ENCODE peak calls at places on chromosome 3, in nine cellular contexts. One of them, this sample, is unnamed.
A peak's percentile ranks its signal among the peaks of the same experiment; 100 is the strongest.

GRCh38 chr3:152943645-152944044 is 108.7 kb downstream of the P2RY1 start:
- DNase-seq in NCI-H2227 treated with DMSO at 0.1 percent for 48 hours: no peak
- DNase-seq in activated effector memory CD4-positive, alpha-beta T cell treated with anti-CD3 and anti-CD28 coated beads, Interleukin-2, amount 50 U/mL, for 16 hours: no peak
- DNase-seq in NCI-H226: peak; percentile 18
- DNase-seq in ELF-1: no peak
- DNase-seq in AG04449: no peak
- DNase-seq in GM23338: no peak
- DNase-seq in stimulated activated CD4-positive, alpha-beta T cell treated with anti-CD3 and anti-CD28 coated beads, Interleukin-15, amount 100 ng/mL, for 24 hours: no peak
- DNase-seq in effector CD4-positive, alpha-beta T cell: no peak
- DNase-seq in this sample: no peak

GRCh38 chr3:16203031-16203430 is 28.6 kb downstream of the GALNT15 start:
- DNase-seq in activated effector memory CD4-positive, alpha-beta T cell treated with anti-CD3 and anti-CD28 coated beads, Interleukin-2, amount 50 U/mL, for 16 hours: no peak
- DNase-seq in effector CD4-positive, alpha-beta T cell: no peak
- DNase-seq in NCI-H226: peak; percentile 21
- DNase-seq in stimulated activated CD4-positive, alpha-beta T cell treated with anti-CD3 and anti-CD28 coated beads, Interleukin-15, amount 100 ng/mL, for 24 hours: peak; percentile 15
- DNase-seq in ELF-1: no peak
- DNase-seq in GM23338: no peak
- DNase-seq in AG04449: no peak
- DNase-seq in NCI-H2227 treated with DMSO at 0.1 percent for 48 hours: no peak
- DNase-seq in this sample: no peak

GRCh38 chr3:117844676-117845075 is 1135.1 kb downstream of the TUSC7 start:
- DNase-seq in NCI-H2227 treated with DMSO at 0.1 percent for 48 hours: no peak
- DNase-seq in AG04449: peak; percentile 14
- DNase-seq in activated effector memory CD4-positive, alpha-beta T cell treated with anti-CD3 and anti-CD28 coated beads, Interleukin-2, amount 50 U/mL, for 16 hours: no peak
- DNase-seq in NCI-H226: no peak
- DNase-seq in ELF-1: no peak
- DNase-seq in effector CD4-positive, alpha-beta T cell: no peak
- DNase-seq in GM23338: no peak
- DNase-seq in stimulated activated CD4-positive, alpha-beta T cell treated with anti-CD3 and anti-CD28 coated beads, Interleukin-15, amount 100 ng/mL, for 24 hours: no peak
- DNase-seq in this sample: peak; percentile 4

GRCh38 chr3:42732829-42733459 is 30.3 kb upstream of the HHATL start:
- DNase-seq in NCI-H226: no peak
- DNase-seq in NCI-H2227 treated with DMSO at 0.1 percent for 48 hours: no peak
- DNase-seq in AG04449: no peak
- DNase-seq in ELF-1: peak; percentile 70
- DNase-seq in stimulated activated CD4-positive, alpha-beta T cell treated with anti-CD3 and anti-CD28 coated beads, Interleukin-15, amount 100 ng/mL, for 24 hours: no peak
- DNase-seq in activated effector memory CD4-positive, alpha-beta T cell treated with anti-CD3 and anti-CD28 coated beads, Interleukin-2, amount 50 U/mL, for 16 hours: peak; percentile 51
- DNase-seq in effector CD4-positive, alpha-beta T cell: no peak
- DNase-seq in GM23338: peak; percentile 16
- DNase-seq in this sample: no peak

GRCh38 chr3:136632625-136633081 is 119.5 kb downstream of the STAG1 start:
- DNase-seq in effector CD4-positive, alpha-beta T cell: no peak
- DNase-seq in ELF-1: no peak
- DNase-seq in GM23338: no peak
- DNase-seq in NCI-H226: peak; percentile 35
- DNase-seq in stimulated activated CD4-positive, alpha-beta T cell treated with anti-CD3 and anti-CD28 coated beads, Interleukin-15, amount 100 ng/mL, for 24 hours: no peak
- DNase-seq in AG04449: no peak
- DNase-seq in activated effector memory CD4-positive, alpha-beta T cell treated with anti-CD3 and anti-CD28 coated beads, Interleukin-2, amount 50 U/mL, for 16 hours: no peak
- DNase-seq in NCI-H2227 treated with DMSO at 0.1 percent for 48 hours: no peak
- DNase-seq in this sample: no peak

GRCh38 chr3:52244061-52244628 is 1.4 kb upstream of the PPM1M start:
- DNase-seq in NCI-H2227 treated with DMSO at 0.1 percent for 48 hours: no peak
- DNase-seq in activated effector memory CD4-positive, alpha-beta T cell treated with anti-CD3 and anti-CD28 coated beads, Interleukin-2, amount 50 U/mL, for 16 hours: peak; percentile 83
- DNase-seq in GM23338: no peak
- DNase-seq in effector CD4-positive, alpha-beta T cell: no peak
- DNase-seq in stimulated activated CD4-positive, alpha-beta T cell treated with anti-CD3 and anti-CD28 coated beads, Interleukin-15, amount 100 ng/mL, for 24 hours: peak; percentile 67
- DNase-seq in NCI-H226: peak; percentile 61
- DNase-seq in AG04449: no peak
- DNase-seq in ELF-1: no peak
- DNase-seq in this sample: peak; percentile 63

GRCh38 chr3:127822166-127822835 is at the start of gene MGLL:
- DNase-seq in stimulated activated CD4-positive, alpha-beta T cell treated with anti-CD3 and anti-CD28 coated beads, Interleukin-15, amount 100 ng/mL, for 24 hours: peak; percentile 13
- DNase-seq in GM23338: peak; percentile 53
- DNase-seq in NCI-H2227 treated with DMSO at 0.1 percent for 48 hours: no peak
- DNase-seq in NCI-H226: peak; percentile 41
- DNase-seq in activated effector memory CD4-positive, alpha-beta T cell treated with anti-CD3 and anti-CD28 coated beads, Interleukin-2, amount 50 U/mL, for 16 hours: no peak
- DNase-seq in AG04449: no peak
- DNase-seq in ELF-1: peak; percentile 57
- DNase-seq in effector CD4-positive, alpha-beta T cell: no peak
- DNase-seq in this sample: no peak

GRCh38 chr3:17158941-17159682 is 274.4 kb downstream of the PLCL2 start:
- DNase-seq in NCI-H226: peak; percentile 43
- DNase-seq in ELF-1: no peak
- DNase-seq in NCI-H2227 treated with DMSO at 0.1 percent for 48 hours: peak; percentile 70
- DNase-seq in activated effector memory CD4-positive, alpha-beta T cell treated with anti-CD3 and anti-CD28 coated beads, Interleukin-2, amount 50 U/mL, for 16 hours: no peak
- DNase-seq in AG04449: no peak
- DNase-seq in effector CD4-positive, alpha-beta T cell: no peak
- DNase-seq in stimulated activated CD4-positive, alpha-beta T cell treated with anti-CD3 and anti-CD28 coated beads, Interleukin-15, amount 100 ng/mL, for 24 hours: no peak
- DNase-seq in GM23338: no peak
- DNase-seq in this sample: no peak

GRCh38 chr3:24598691-24599090 is 104.0 kb upstream of the THRB start:
- DNase-seq in activated effector memory CD4-positive, alpha-beta T cell treated with anti-CD3 and anti-CD28 coated beads, Interleukin-2, amount 50 U/mL, for 16 hours: no peak
- DNase-seq in NCI-H226: no peak
- DNase-seq in stimulated activated CD4-positive, alpha-beta T cell treated with anti-CD3 and anti-CD28 coated beads, Interleukin-15, amount 100 ng/mL, for 24 hours: no peak
- DNase-seq in effector CD4-positive, alpha-beta T cell: no peak
- DNase-seq in ELF-1: no peak
- DNase-seq in GM23338: peak; percentile 23
- DNase-seq in AG04449: no peak
- DNase-seq in NCI-H2227 treated with DMSO at 0.1 percent for 48 hours: no peak
- DNase-seq in this sample: no peak

GRCh38 chr3:20080956-20081554 is 40.8 kb downstream of the KAT2B start:
- DNase-seq in NCI-H226: peak; percentile 40
- DNase-seq in AG04449: no peak
- DNase-seq in ELF-1: no peak
- DNase-seq in activated effector memory CD4-positive, alpha-beta T cell treated with anti-CD3 and anti-CD28 coated beads, Interleukin-2, amount 50 U/mL, for 16 hours: peak; percentile 70
- DNase-seq in effector CD4-positive, alpha-beta T cell: no peak
- DNase-seq in NCI-H2227 treated with DMSO at 0.1 percent for 48 hours: no peak
- DNase-seq in GM23338: no peak
- DNase-seq in stimulated activated CD4-positive, alpha-beta T cell treated with anti-CD3 and anti-CD28 coated beads, Interleukin-15, amount 100 ng/mL, for 24 hours: peak; percentile 11
- DNase-seq in this sample: peak; percentile 23

GRCh38 chr3:187738400-187739124 is 6.7 kb downstream of the BCL6 start:
- DNase-seq in NCI-H2227 treated with DMSO at 0.1 percent for 48 hours: peak; percentile 59
- DNase-seq in GM23338: peak; percentile 98
- DNase-seq in activated effector memory CD4-positive, alpha-beta T cell treated with anti-CD3 and anti-CD28 coated beads, Interleukin-2, amount 50 U/mL, for 16 hours: peak; percentile 87
- DNase-seq in AG04449: no peak
- DNase-seq in NCI-H226: peak; percentile 76
- DNase-seq in ELF-1: peak; percentile 94
- DNase-seq in stimulated activated CD4-positive, alpha-beta T cell treated with anti-CD3 and anti-CD28 coated beads, Interleukin-15, amount 100 ng/mL, for 24 hours: peak; percentile 82
- DNase-seq in effector CD4-positive, alpha-beta T cell: peak; percentile 57
- DNase-seq in this sample: peak; percentile 85

GRCh38 chr3:32181801-32182200 is 56.7 kb upstream of the CMTM8 start:
- DNase-seq in activated effector memory CD4-positive, alpha-beta T cell treated with anti-CD3 and anti-CD28 coated beads, Interleukin-2, amount 50 U/mL, for 16 hours: no peak
- DNase-seq in NCI-H226: no peak
- DNase-seq in NCI-H2227 treated with DMSO at 0.1 percent for 48 hours: no peak
- DNase-seq in effector CD4-positive, alpha-beta T cell: no peak
- DNase-seq in GM23338: no peak
- DNase-seq in AG04449: no peak
- DNase-seq in ELF-1: no peak
- DNase-seq in stimulated activated CD4-positive, alpha-beta T cell treated with anti-CD3 and anti-CD28 coated beads, Interleukin-15, amount 100 ng/mL, for 24 hours: no peak
- DNase-seq in this sample: no peak

GRCh38 chr3:4999626-5000184 is 20.5 kb downstream of the BHLHE40 start:
- DNase-seq in AG04449: no peak
- DNase-seq in NCI-H2227 treated with DMSO at 0.1 percent for 48 hours: no peak
- DNase-seq in activated effector memory CD4-positive, alpha-beta T cell treated with anti-CD3 and anti-CD28 coated beads, Interleukin-2, amount 50 U/mL, for 16 hours: no peak
- DNase-seq in ELF-1: peak; percentile 92
- DNase-seq in NCI-H226: no peak
- DNase-seq in GM23338: no peak
- DNase-seq in effector CD4-positive, alpha-beta T cell: no peak
- DNase-seq in stimulated activated CD4-positive, alpha-beta T cell treated with anti-CD3 and anti-CD28 coated beads, Interleukin-15, amount 100 ng/mL, for 24 hours: no peak
- DNase-seq in this sample: no peak

GRCh38 chr3:50299929-50300680 is 900 bp upstream of the HYAL3 start:
- DNase-seq in GM23338: no peak
- DNase-seq in ELF-1: no peak
- DNase-seq in AG04449: no peak
- DNase-seq in stimulated activated CD4-positive, alpha-beta T cell treated with anti-CD3 and anti-CD28 coated beads, Interleukin-15, amount 100 ng/mL, for 24 hours: no peak
- DNase-seq in activated effector memory CD4-positive, alpha-beta T cell treated with anti-CD3 and anti-CD28 coated beads, Interleukin-2, amount 50 U/mL, for 16 hours: peak; percentile 61
- DNase-seq in NCI-H2227 treated with DMSO at 0.1 percent for 48 hours: no peak
- DNase-seq in NCI-H226: no peak
- DNase-seq in effector CD4-positive, alpha-beta T cell: no peak
- DNase-seq in this sample: peak; percentile 30

GRCh38 chr3:194273396-194274310 is 77.5 kb downstream of the CPN2 start:
- DNase-seq in stimulated activated CD4-positive, alpha-beta T cell treated with anti-CD3 and anti-CD28 coated beads, Interleukin-15, amount 100 ng/mL, for 24 hours: no peak
- DNase-seq in NCI-H2227 treated with DMSO at 0.1 percent for 48 hours: no peak
- DNase-seq in ELF-1: no peak
- DNase-seq in GM23338: no peak
- DNase-seq in effector CD4-positive, alpha-beta T cell: no peak
- DNase-seq in AG04449: no peak
- DNase-seq in NCI-H226: no peak
- DNase-seq in activated effector memory CD4-positive, alpha-beta T cell treated with anti-CD3 and anti-CD28 coated beads, Interleukin-2, amount 50 U/mL, for 16 hours: peak; percentile 54
- DNase-seq in this sample: no peak

GRCh38 chr3:194475978-194476377 is 10.8 kb downstream of the ATP13A3 start:
- DNase-seq in effector CD4-positive, alpha-beta T cell: no peak
- DNase-seq in GM23338: no peak
- DNase-seq in AG04449: no peak
- DNase-seq in NCI-H2227 treated with DMSO at 0.1 percent for 48 hours: no peak
- DNase-seq in ELF-1: no peak
- DNase-seq in NCI-H226: peak; percentile 35
- DNase-seq in activated effector memory CD4-positive, alpha-beta T cell treated with anti-CD3 and anti-CD28 coated beads, Interleukin-2, amount 50 U/mL, for 16 hours: no peak
- DNase-seq in stimulated activated CD4-positive, alpha-beta T cell treated with anti-CD3 and anti-CD28 coated beads, Interleukin-15, amount 100 ng/mL, for 24 hours: no peak
- DNase-seq in this sample: no peak

GRCh38 chr3:105502333-105502732 is 135.6 kb downstream of the ALCAM start:
- DNase-seq in effector CD4-positive, alpha-beta T cell: no peak
- DNase-seq in stimulated activated CD4-positive, alpha-beta T cell treated with anti-CD3 and anti-CD28 coated beads, Interleukin-15, amount 100 ng/mL, for 24 hours: no peak
- DNase-seq in NCI-H226: no peak
- DNase-seq in ELF-1: no peak
- DNase-seq in activated effector memory CD4-positive, alpha-beta T cell treated with anti-CD3 and anti-CD28 coated beads, Interleukin-2, amount 50 U/mL, for 16 hours: no peak
- DNase-seq in GM23338: no peak
- DNase-seq in AG04449: no peak
- DNase-seq in NCI-H2227 treated with DMSO at 0.1 percent for 48 hours: no peak
- DNase-seq in this sample: no peak

GRCh38 chr3:44862221-44862637 is 517 bp downstream of the TMEM42 start:
- DNase-seq in effector CD4-positive, alpha-beta T cell: no peak
- DNase-seq in activated effector memory CD4-positive, alpha-beta T cell treated with anti-CD3 and anti-CD28 coated beads, Interleukin-2, amount 50 U/mL, for 16 hours: no peak
- DNase-seq in NCI-H2227 treated with DMSO at 0.1 percent for 48 hours: no peak
- DNase-seq in NCI-H226: no peak
- DNase-seq in stimulated activated CD4-positive, alpha-beta T cell treated with anti-CD3 and anti-CD28 coated beads, Interleukin-15, amount 100 ng/mL, for 24 hours: no peak
- DNase-seq in GM23338: peak; percentile 63
- DNase-seq in AG04449: no peak
- DNase-seq in ELF-1: peak; percentile 39
- DNase-seq in this sample: peak; percentile 52

GRCh38 chr3:197564097-197564843 is 8.5 kb upstream of the BDH1 start:
- DNase-seq in ELF-1: no peak
- DNase-seq in GM23338: peak; percentile 56
- DNase-seq in stimulated activated CD4-positive, alpha-beta T cell treated with anti-CD3 and anti-CD28 coated beads, Interleukin-15, amount 100 ng/mL, for 24 hours: no peak
- DNase-seq in effector CD4-positive, alpha-beta T cell: no peak
- DNase-seq in NCI-H226: no peak
- DNase-seq in AG04449: no peak
- DNase-seq in activated effector memory CD4-positive, alpha-beta T cell treated with anti-CD3 and anti-CD28 coated beads, Interleukin-2, amount 50 U/mL, for 16 hours: no peak
- DNase-seq in NCI-H2227 treated with DMSO at 0.1 percent for 48 hours: no peak
- DNase-seq in this sample: peak; percentile 46

GRCh38 chr3:132135628-132136333 is 101.0 kb upstream of the CPNE4 start:
- DNase-seq in GM23338: peak; percentile 31
- DNase-seq in stimulated activated CD4-positive, alpha-beta T cell treated with anti-CD3 and anti-CD28 coated beads, Interleukin-15, amount 100 ng/mL, for 24 hours: no peak
- DNase-seq in effector CD4-positive, alpha-beta T cell: no peak
- DNase-seq in ELF-1: peak; percentile 74
- DNase-seq in NCI-H2227 treated with DMSO at 0.1 percent for 48 hours: no peak
- DNase-seq in AG04449: peak; percentile 95
- DNase-seq in NCI-H226: peak; percentile 97
- DNase-seq in activated effector memory CD4-positive, alpha-beta T cell treated with anti-CD3 and anti-CD28 coated beads, Interleukin-2, amount 50 U/mL, for 16 hours: no peak
- DNase-seq in this sample: no peak

GRCh38 chr3:18989237-18989812 is 159.0 kb upstream of the KCNH8 start:
- DNase-seq in ELF-1: no peak
- DNase-seq in AG04449: no peak
- DNase-seq in activated effector memory CD4-positive, alpha-beta T cell treated with anti-CD3 and anti-CD28 coated beads, Interleukin-2, amount 50 U/mL, for 16 hours: no peak
- DNase-seq in effector CD4-positive, alpha-beta T cell: no peak
- DNase-seq in stimulated activated CD4-positive, alpha-beta T cell treated with anti-CD3 and anti-CD28 coated beads, Interleukin-15, amount 100 ng/mL, for 24 hours: peak; percentile 30
- DNase-seq in NCI-H226: no peak
- DNase-seq in GM23338: no peak
- DNase-seq in NCI-H2227 treated with DMSO at 0.1 percent for 48 hours: no peak
- DNase-seq in this sample: no peak

GRCh38 chr3:72186485-72186864 is 401.5 kb upstream of the PROK2 start:
- DNase-seq in activated effector memory CD4-positive, alpha-beta T cell treated with anti-CD3 and anti-CD28 coated beads, Interleukin-2, amount 50 U/mL, for 16 hours: no peak
- DNase-seq in ELF-1: no peak
- DNase-seq in NCI-H2227 treated with DMSO at 0.1 percent for 48 hours: no peak
- DNase-seq in stimulated activated CD4-positive, alpha-beta T cell treated with anti-CD3 and anti-CD28 coated beads, Interleukin-15, amount 100 ng/mL, for 24 hours: no peak
- DNase-seq in NCI-H226: peak; percentile 72
- DNase-seq in effector CD4-positive, alpha-beta T cell: no peak
- DNase-seq in AG04449: no peak
- DNase-seq in GM23338: no peak
- DNase-seq in this sample: no peak

GRCh38 chr3:124075758-124076157 is 83.8 kb upstream of the ROPN1 start:
- DNase-seq in AG04449: no peak
- DNase-seq in activated effector memory CD4-positive, alpha-beta T cell treated with anti-CD3 and anti-CD28 coated beads, Interleukin-2, amount 50 U/mL, for 16 hours: no peak
- DNase-seq in stimulated activated CD4-positive, alpha-beta T cell treated with anti-CD3 and anti-CD28 coated beads, Interleukin-15, amount 100 ng/mL, for 24 hours: no peak
- DNase-seq in NCI-H2227 treated with DMSO at 0.1 percent for 48 hours: no peak
- DNase-seq in ELF-1: no peak
- DNase-seq in GM23338: no peak
- DNase-seq in NCI-H226: no peak
- DNase-seq in effector CD4-positive, alpha-beta T cell: no peak
- DNase-seq in this sample: no peak

GRCh38 chr3:30461311-30461710 is 145.1 kb upstream of the TGFBR2 start:
- DNase-seq in activated effector memory CD4-positive, alpha-beta T cell treated with anti-CD3 and anti-CD28 coated beads, Interleukin-2, amount 50 U/mL, for 16 hours: no peak
- DNase-seq in NCI-H226: no peak
- DNase-seq in AG04449: no peak
- DNase-seq in NCI-H2227 treated with DMSO at 0.1 percent for 48 hours: no peak
- DNase-seq in stimulated activated CD4-positive, alpha-beta T cell treated with anti-CD3 and anti-CD28 coated beads, Interleukin-15, amount 100 ng/mL, for 24 hours: no peak
- DNase-seq in GM23338: no peak
- DNase-seq in effector CD4-positive, alpha-beta T cell: no peak
- DNase-seq in ELF-1: no peak
- DNase-seq in this sample: no peak

GRCh38 chr3:60949146-60949545 is 302.1 kb downstream of the FHIT start:
- DNase-seq in ELF-1: no peak
- DNase-seq in stimulated activated CD4-positive, alpha-beta T cell treated with anti-CD3 and anti-CD28 coated beads, Interleukin-15, amount 100 ng/mL, for 24 hours: no peak
- DNase-seq in NCI-H226: no peak
- DNase-seq in NCI-H2227 treated with DMSO at 0.1 percent for 48 hours: no peak
- DNase-seq in GM23338: no peak
- DNase-seq in activated effector memory CD4-positive, alpha-beta T cell treated with anti-CD3 and anti-CD28 coated beads, Interleukin-2, amount 50 U/mL, for 16 hours: no peak
- DNase-seq in AG04449: no peak
- DNase-seq in effector CD4-positive, alpha-beta T cell: no peak
- DNase-seq in this sample: no peak

GRCh38 chr3:72280876-72281275 is 495.9 kb upstream of the PROK2 start:
- DNase-seq in NCI-H226: no peak
- DNase-seq in stimulated activated CD4-positive, alpha-beta T cell treated with anti-CD3 and anti-CD28 coated beads, Interleukin-15, amount 100 ng/mL, for 24 hours: no peak
- DNase-seq in ELF-1: no peak
- DNase-seq in GM23338: no peak
- DNase-seq in effector CD4-positive, alpha-beta T cell: no peak
- DNase-seq in NCI-H2227 treated with DMSO at 0.1 percent for 48 hours: no peak
- DNase-seq in AG04449: no peak
- DNase-seq in activated effector memory CD4-positive, alpha-beta T cell treated with anti-CD3 and anti-CD28 coated beads, Interleukin-2, amount 50 U/mL, for 16 hours: no peak
- DNase-seq in this sample: no peak

GRCh38 chr3:39961404-39961693 is 151.9 kb downstream of the MYRIP start:
- DNase-seq in ELF-1: no peak
- DNase-seq in AG04449: no peak
- DNase-seq in NCI-H226: no peak
- DNase-seq in GM23338: no peak
- DNase-seq in activated effector memory CD4-positive, alpha-beta T cell treated with anti-CD3 and anti-CD28 coated beads, Interleukin-2, amount 50 U/mL, for 16 hours: no peak
- DNase-seq in stimulated activated CD4-positive, alpha-beta T cell treated with anti-CD3 and anti-CD28 coated beads, Interleukin-15, amount 100 ng/mL, for 24 hours: no peak
- DNase-seq in NCI-H2227 treated with DMSO at 0.1 percent for 48 hours: no peak
- DNase-seq in effector CD4-positive, alpha-beta T cell: no peak
- DNase-seq in this sample: no peak

GRCh38 chr3:123071146-123071545 is 4.3 kb downstream of the PDIA5 start:
- DNase-seq in activated effector memory CD4-positive, alpha-beta T cell treated with anti-CD3 and anti-CD28 coated beads, Interleukin-2, amount 50 U/mL, for 16 hours: no peak
- DNase-seq in effector CD4-positive, alpha-beta T cell: no peak
- DNase-seq in AG04449: no peak
- DNase-seq in ELF-1: peak; percentile 44
- DNase-seq in stimulated activated CD4-positive, alpha-beta T cell treated with anti-CD3 and anti-CD28 coated beads, Interleukin-15, amount 100 ng/mL, for 24 hours: no peak
- DNase-seq in NCI-H226: no peak
- DNase-seq in GM23338: peak; percentile 75
- DNase-seq in NCI-H2227 treated with DMSO at 0.1 percent for 48 hours: no peak
- DNase-seq in this sample: peak; percentile 20

GRCh38 chr3:127491909-127492308 is 98.6 kb downstream of the TPRA1 start:
- DNase-seq in AG04449: no peak
- DNase-seq in activated effector memory CD4-positive, alpha-beta T cell treated with anti-CD3 and anti-CD28 coated beads, Interleukin-2, amount 50 U/mL, for 16 hours: no peak
- DNase-seq in effector CD4-positive, alpha-beta T cell: no peak
- DNase-seq in GM23338: no peak
- DNase-seq in ELF-1: no peak
- DNase-seq in NCI-H2227 treated with DMSO at 0.1 percent for 48 hours: no peak
- DNase-seq in stimulated activated CD4-positive, alpha-beta T cell treated with anti-CD3 and anti-CD28 coated beads, Interleukin-15, amount 100 ng/mL, for 24 hours: no peak
- DNase-seq in NCI-H226: no peak
- DNase-seq in this sample: no peak

GRCh38 chr3:123586966-123587365 is 2.1 kb upstream of the HACD2 start:
- DNase-seq in effector CD4-positive, alpha-beta T cell: no peak
- DNase-seq in NCI-H226: peak; percentile 87
- DNase-seq in ELF-1: peak; percentile 73
- DNase-seq in AG04449: peak; percentile 45
- DNase-seq in activated effector memory CD4-positive, alpha-beta T cell treated with anti-CD3 and anti-CD28 coated beads, Interleukin-2, amount 50 U/mL, for 16 hours: no peak
- DNase-seq in GM23338: peak; percentile 8
- DNase-seq in stimulated activated CD4-positive, alpha-beta T cell treated with anti-CD3 and anti-CD28 coated beads, Interleukin-15, amount 100 ng/mL, for 24 hours: no peak
- DNase-seq in NCI-H2227 treated with DMSO at 0.1 percent for 48 hours: no peak
- DNase-seq in this sample: peak; percentile 19

GRCh38 chr3:72692959-72693518 is 155.2 kb downstream of the SHQ1 start:
- DNase-seq in ELF-1: peak; percentile 38
- DNase-seq in NCI-H2227 treated with DMSO at 0.1 percent for 48 hours: no peak
- DNase-seq in activated effector memory CD4-positive, alpha-beta T cell treated with anti-CD3 and anti-CD28 coated beads, Interleukin-2, amount 50 U/mL, for 16 hours: no peak
- DNase-seq in GM23338: peak; percentile 29
- DNase-seq in AG04449: no peak
- DNase-seq in stimulated activated CD4-positive, alpha-beta T cell treated with anti-CD3 and anti-CD28 coated beads, Interleukin-15, amount 100 ng/mL, for 24 hours: no peak
- DNase-seq in NCI-H226: no peak
- DNase-seq in effector CD4-positive, alpha-beta T cell: no peak
- DNase-seq in this sample: no peak